ENCODE peak calls at places on chromosomes 11 and 22, in nine cellular contexts. G is HFF-Myc, N is AG04449, P is astrocyte, X is uterus, E is mammary epithelial cell, T is colonic mucosa, D is heart left ventricle, J is psoas muscle. M is an unnamed sample.
A peak's percentile ranks its signal among the peaks of the same experiment; 100 is the strongest.

GRCh38 chr11:127205688-127206217 is 205.2 kb upstream of the KIRREL3 start:
- DNase-seq in G (no peak), N (no peak), P (no peak), X (no peak), E (no peak), T (no peak), D (no peak), J (no peak), M (no peak)

GRCh38 chr11:73386026-73386425 is 9.8 kb downstream of the RELT start:
- DNase-seq in G (no peak), N (no peak), P (no peak), X (no peak), E (no peak), T (no peak), D (peak; percentile 68), J (no peak), M (no peak)

GRCh38 chr22:23518381-23519187 is 61.5 kb downstream of the IGLL1 start:
- DNase-seq in G (no peak), N (no peak), P (no peak), X (no peak), E (no peak), T (peak; percentile 65), D (peak; percentile 15), J (no peak), M (no peak)

GRCh38 chr11:10899542-10899830 is 41.6 kb upstream of the ZBED5 start:
- DNase-seq in G (no peak), N (no peak), P (no peak), X (peak; percentile 59), E (peak; percentile 99), T (peak; percentile 56), D (peak; percentile 81), J (peak; percentile 52), M (no peak)

GRCh38 chr11:46075928-46076327 is 45.3 kb downstream of the PHF21A start:
- DNase-seq in G (no peak), N (no peak), P (no peak), X (no peak), E (no peak), T (no peak), D (no peak), J (no peak), M (no peak)

GRCh38 chr11:17407575-17407974 is 19.1 kb upstream of the KCNJ11 start:
- DNase-seq in G (no peak), N (no peak), P (no peak), X (no peak), E (no peak), T (no peak), D (no peak), J (no peak), M (no peak)

GRCh38 chr11:88779551-88779950 is 286.2 kb downstream of the GRM5 start:
- DNase-seq in G (peak; percentile 26), N (peak; percentile 70), P (peak; percentile 92), X (no peak), E (peak; percentile 50), T (no peak), D (no peak), J (no peak), M (peak; percentile 3)

GRCh38 chr11:128728767-128729587 is 35.1 kb downstream of the FLI1 start:
- DNase-seq in G (no peak), N (no peak), P (no peak), X (peak; percentile 38), E (no peak), T (no peak), D (no peak), J (no peak), M (no peak)

GRCh38 chr11:9774591-9775392 is 110.9 kb downstream of the SWAP70 start:
- DNase-seq in G (no peak), N (peak; percentile 93), P (peak; percentile 92), X (no peak), E (no peak), T (no peak), D (no peak), J (no peak), M (peak; percentile 82)

GRCh38 chr11:843818-844692 is 1.4 kb downstream of the TSPAN4 start:
- DNase-seq in G (peak; percentile 91), N (peak; percentile 84), P (peak; percentile 88), X (peak; percentile 94), E (peak; percentile 40), T (peak; percentile 84), D (peak; percentile 96), J (peak; percentile 95), M (peak; percentile 95)

GRCh38 chr22:30537083-30537731 is 9.3 kb downstream of the SEC14L6 start:
- DNase-seq in G (no peak), N (no peak), P (no peak), X (no peak), E (no peak), T (no peak), D (no peak), J (no peak), M (no peak)

GRCh38 chr22:18988958-18989357 is 52.9 kb upstream of the PRODH start:
- DNase-seq in G (no peak), N (no peak), P (no peak), X (no peak), E (no peak), T (no peak), D (no peak), J (no peak), M (no peak)

GRCh38 chr11:96035744-96036087 is 111.8 kb upstream of the MTMR2 start:
- DNase-seq in G (no peak), N (no peak), P (no peak), X (no peak), E (no peak), T (no peak), D (no peak), J (no peak), M (no peak)

GRCh38 chr11:75626692-75627536 is 41.9 kb downstream of the MAP6 start:
- DNase-seq in G (no peak), N (no peak), P (peak; percentile 33), X (no peak), E (no peak), T (no peak), D (no peak), J (no peak), M (no peak)

GRCh38 chr11:112481893-112482292 is 221.2 kb upstream of the PLET1 start:
- DNase-seq in G (no peak), N (no peak), P (no peak), X (no peak), E (no peak), T (no peak), D (no peak), J (no peak), M (no peak)

GRCh38 chr11:95593101-95593500 is 196.5 kb downstream of the FAM76B start:
- DNase-seq in G (no peak), N (no peak), P (peak; percentile 61), X (peak; percentile 32), E (no peak), T (no peak), D (no peak), J (no peak), M (peak; percentile 24)

GRCh38 chr22:17580461-17581031 is 17.2 kb downstream of the SLC25A18 start:
- DNase-seq in G (no peak), N (no peak), P (peak; percentile 20), X (no peak), E (no peak), T (no peak), D (no peak), J (no peak), M (no peak)
- TF ChIP-seq CTCF in G (no peak), N (no peak), P (no peak), X (no peak), E (no peak), T (no peak), D (no peak), J (no peak), M (no peak)

GRCh38 chr11:65426839-65427690 is 4.5 kb downstream of the NEAT1 start:
- DNase-seq in G (no peak), N (no peak), P (peak; percentile 75), X (peak; percentile 36), E (no peak), T (peak; percentile 70), D (no peak), J (peak; percentile 39), M (peak; percentile 90)

GRCh38 chr11:65425105-65425970 is 2.7 kb downstream of the NEAT1 start:
- DNase-seq in G (no peak), N (no peak), P (peak; percentile 76), X (peak; percentile 62), E (peak; percentile 80), T (peak; percentile 73), D (no peak), J (no peak), M (peak; percentile 77)

GRCh38 chr11:65427691-65428577 is 5.3 kb downstream of the NEAT1 start:
- DNase-seq in G (no peak), N (no peak), P (peak; percentile 56), X (peak; percentile 36), E (peak; percentile 83), T (peak; percentile 62), D (no peak), J (peak; percentile 33), M (peak; percentile 86)

GRCh38 chr11:65424200-65425104 is 1.9 kb downstream of the NEAT1 start:
- DNase-seq in G (no peak), N (no peak), P (peak; percentile 29), X (peak; percentile 51), E (peak; percentile 57), T (peak; percentile 70), D (no peak), J (peak; percentile 63), M (peak; percentile 82)

GRCh38 chr11:65425971-65426838 is 3.6 kb downstream of the NEAT1 start:
- DNase-seq in G (no peak), N (no peak), P (peak; percentile 86), X (peak; percentile 17), E (peak; percentile 84), T (no peak), D (no peak), J (no peak), M (peak; percentile 88)
- H3K4me3 ChIP-seq in G (peak overlapping the region; percentile 74), N (peak overlapping the region; percentile 98), P (peak overlapping the region; percentile 95), X (peak overlapping the region; percentile 91), E (peak overlapping the region; percentile 89), T (peak overlapping the region; percentile 72), D (peak overlapping the region; percentile 91), J (peak overlapping the region; percentile 86), M (peak overlapping the region; percentile 88)

DNA sequence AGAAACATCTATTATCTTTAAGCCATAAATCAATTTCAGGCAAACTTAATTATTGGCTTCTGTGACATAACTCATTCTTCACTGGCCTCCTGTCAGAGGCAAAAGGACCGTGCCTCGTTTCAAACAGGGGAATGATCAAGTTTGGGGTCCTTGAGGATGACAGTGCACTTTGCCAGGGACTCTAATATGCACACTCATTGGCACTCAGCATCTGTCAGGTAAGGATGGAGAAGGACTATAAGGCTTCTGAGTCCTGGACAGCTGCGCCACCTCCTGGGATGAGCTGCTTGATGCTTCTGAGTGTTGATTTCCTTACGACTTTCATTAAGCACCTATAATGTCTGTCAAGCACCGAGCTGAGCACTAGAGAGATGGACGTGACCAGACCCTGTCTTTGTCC is 20.2 kb downstream of the BPIFC start:
- DNase-seq in G (no peak), N (no peak), P (no peak), X (no peak), E (peak; percentile 25), T (no peak), D (no peak), J (no peak), M (peak; percentile 5)
- TF ChIP-seq CTCF in G (peak; percentile 7), N (no peak), P (no peak), X (no peak), E (peak; percentile 36), T (no peak), D (no peak), J (no peak), M (no peak)

DNA sequence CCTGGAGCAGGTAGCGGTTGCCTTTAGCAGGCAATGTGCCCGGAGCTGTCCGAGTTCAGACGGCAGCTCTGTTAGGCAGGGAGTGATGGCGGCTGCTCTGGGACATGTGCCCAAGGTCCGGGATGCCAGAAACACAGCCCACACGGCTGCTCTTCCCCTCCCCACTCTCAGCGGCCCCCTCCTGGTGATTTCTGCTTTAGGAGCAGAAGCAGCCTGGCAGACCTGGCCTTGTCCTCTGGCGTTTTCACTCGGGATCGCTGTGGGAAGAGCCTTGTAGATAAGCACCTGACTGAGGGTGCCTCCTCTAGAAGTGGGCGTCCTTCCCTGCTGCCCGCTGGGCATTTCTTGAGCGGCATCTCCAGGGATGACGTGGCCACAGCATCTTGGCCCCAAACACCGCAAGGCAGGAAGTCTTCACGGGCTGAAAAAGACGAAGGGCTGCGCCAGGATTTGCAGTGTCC is 392.2 kb downstream of the TBC1D22A start:
- DNase-seq in G (no peak), N (no peak), P (peak; percentile 72), X (peak; percentile 68), E (peak; percentile 67), T (no peak), D (peak; percentile 75), J (peak; percentile 52), M (peak; percentile 81)
- H3K4me3 ChIP-seq in G (peak overlapping the region; percentile 7), N (no peak overlapping the region), P (peak overlapping the region; percentile 37), X (peak overlapping the region; percentile 27), E (peak overlapping the region; percentile 20), T (no peak overlapping the region), D (peak overlapping the region; percentile 15), J (peak overlapping the region; percentile 21), M (no peak overlapping the region)

M was measured in cardiac fibroblast.